ENCODE peak calls at places on chromosome 13, in nine cellular contexts. M is heart left ventricle; Z is AG04450; C is Caco-2; G is upper lobe of right lung; I is CD8-positive, alpha-beta T cell; B is SJSA1; W is stomach; Q is suprapubic skin. T is an unnamed sample. For H3K9me3, the result is how much of the 10 kb centered on the place peaks cover.

GRCh38 chr13:33052446-33052845 is 36.2 kb downstream of the KL start:
- DNase-seq in M (no peak), Z (peak), C (no peak), G (no peak), I (no peak), B (no peak), W (no peak), Q (no peak), T (no peak)

GRCh38 chr13:35953537-35954206 is 177.5 kb downstream of the DCLK1 start:
- DNase-seq in M (no peak), Z (peak), C (peak), G (peak), I (no peak), B (peak), W (peak), Q (peak), T (no peak)

GRCh38 chr13:52615817-52616216 is 26.4 kb upstream of the HNRNPA1L2 start:
- DNase-seq in M (no peak), Z (no peak), C (peak), G (no peak), I (no peak), B (no peak), W (no peak), Q (no peak), T (no peak)

GRCh38 chr13:69882451-69882850 is 225.2 kb upstream of the ATXN8OS start:
- DNase-seq in M (no peak), Z (no peak), C (no peak), G (no peak), I (no peak), B (no peak), W (no peak), Q (no peak), T (no peak)

GRCh38 chr13:55106509-55106908 is 2034.2 kb upstream of the PRR20A start:
- DNase-seq in M (no peak), Z (no peak), C (no peak), G (no peak), I (no peak), B (no peak), W (no peak), Q (no peak), T (no peak)

GRCh38 chr13:25971077-25971476 is 80.7 kb downstream of the SHISA2 start:
- DNase-seq in M (no peak), Z (no peak), C (no peak), G (no peak), I (no peak), B (no peak), W (no peak), Q (no peak), T (no peak)

GRCh38 chr13:91557328-91557727 is 158.9 kb downstream of the GPC5 start:
- DNase-seq in M (no peak), Z (no peak), C (no peak), G (no peak), I (no peak), B (no peak), W (no peak), Q (no peak), T (no peak)

GRCh38 chr13:110405597-110406450 is 98.7 kb downstream of the COL4A2 start:
- DNase-seq in M (no peak), Z (no peak), C (no peak), G (no peak), I (no peak), B (peak), W (no peak), Q (no peak), T (no peak)

GRCh38 chr13:29569253-29570057 is 26.0 kb downstream of the SLC7A1 start:
- DNase-seq in M (no peak), Z (no peak), C (no peak), G (no peak), I (no peak), B (no peak), W (peak), Q (no peak), T (no peak)

GRCh38 chr13:45865414-45865813 is 13.9 kb upstream of the SIAH3 start:
- DNase-seq in M (no peak), Z (no peak), C (no peak), G (no peak), I (no peak), B (no peak), W (no peak), Q (no peak), T (no peak)

GRCh38 chr13:22126433-22127021 is 455.7 kb downstream of the FGF9 start:
- DNase-seq in M (no peak), Z (no peak), C (no peak), G (no peak), I (no peak), B (no peak), W (no peak), Q (no peak), T (no peak)

GRCh38 chr13:75705395-75705794 is 69.3 kb downstream of the LMO7 start:
- DNase-seq in M (no peak), Z (no peak), C (no peak), G (no peak), I (no peak), B (no peak), W (no peak), Q (no peak), T (no peak)

GRCh38 chr13:49259586-49259985 is 11.9 kb downstream of the CDADC1 start:
- DNase-seq in M (no peak), Z (no peak), C (no peak), G (no peak), I (no peak), B (no peak), W (no peak), Q (no peak), T (no peak)

GRCh38 chr13:33015791-33016323 is 366 bp upstream of the KL start:
- DNase-seq in M (peak), Z (no peak), C (peak), G (peak), I (no peak), B (no peak), W (peak), Q (peak), T (no peak)

GRCh38 chr13:75554981-75555380 is 5.4 kb downstream of the UCHL3 start:
- DNase-seq in M (no peak), Z (no peak), C (no peak), G (no peak), I (no peak), B (no peak), W (no peak), Q (no peak), T (no peak)

GRCh38 chr13:51276684-51277083 is 54.5 kb downstream of the FAM124A start:
- DNase-seq in M (no peak), Z (no peak), C (no peak), G (no peak), I (no peak), B (no peak), W (no peak), Q (no peak), T (no peak)

GRCh38 chr13:50107205-50107604 is 92.0 kb downstream of the KCNRG start:
- DNase-seq in M (no peak), Z (no peak), C (no peak), G (no peak), I (no peak), B (no peak), W (no peak), Q (no peak), T (no peak)

GRCh38 chr13:74438911-74439310 is 304.7 kb upstream of the KLF12 start:
- DNase-seq in M (no peak), Z (no peak), C (no peak), G (no peak), I (no peak), B (no peak), W (no peak), Q (no peak), T (no peak)

GRCh38 chr13:52070929-52071523 is 46.5 kb downstream of the UTP14C start:
- DNase-seq in M (no peak), Z (no peak), C (peak), G (no peak), I (peak), B (no peak), W (no peak), Q (no peak), T (no peak)

GRCh38 chr13:33050161-33050560 is 33.9 kb downstream of the KL start:
- DNase-seq in M (no peak), Z (no peak), C (no peak), G (no peak), I (no peak), B (no peak), W (no peak), Q (no peak), T (no peak)

GRCh38 chr13:64274481-64275217 is 2859.0 kb upstream of the PCDH20 start:
- DNase-seq in M (no peak), Z (peak), C (peak), G (no peak), I (no peak), B (no peak), W (no peak), Q (no peak), T (no peak)

GRCh38 chr13:75452564-75452963 is 29.4 kb downstream of the TBC1D4 start:
- DNase-seq in M (no peak), Z (no peak), C (no peak), G (no peak), I (no peak), B (no peak), W (no peak), Q (no peak), T (no peak)

GRCh38 chr13:70795484-70795883 is 687.2 kb upstream of the KLHL1 start:
- DNase-seq in M (no peak), Z (no peak), C (no peak), G (no peak), I (no peak), B (no peak), W (no peak), Q (no peak), T (no peak)

GRCh38 chr13:77868717-77869116 is 49.9 kb downstream of the EDNRB start:
- DNase-seq in M (no peak), Z (no peak), C (no peak), G (no peak), I (no peak), B (no peak), W (no peak), Q (no peak), T (no peak)

GRCh38 chr13:73653688-73654087 is 480.5 kb downstream of the KLF12 start:
- DNase-seq in M (no peak), Z (no peak), C (no peak), G (no peak), I (no peak), B (no peak), W (no peak), Q (no peak), T (no peak)

GRCh38 chr13:30395192-30396158 is 26.8 kb upstream of the UBE2L5 start:
- DNase-seq in M (peak), Z (peak), C (peak), G (peak), I (peak), B (peak), W (peak), Q (peak), T (peak)

GRCh38 chr13:49421391-49421790 is 22.5 kb downstream of the CAB39L start:
- DNase-seq in M (no peak), Z (no peak), C (peak), G (no peak), I (peak), B (no peak), W (no peak), Q (no peak), T (no peak)

GRCh38 chr13:26051231-26052135 is at the start of gene SHISA2:
- DNase-seq in M (no peak), Z (no peak), C (no peak), G (peak), I (no peak), B (no peak), W (peak), Q (no peak), T (no peak)

GRCh38 chr13:48678316-48678715 is 24.6 kb downstream of the CYSLTR2 start:
- DNase-seq in M (no peak), Z (no peak), C (no peak), G (no peak), I (no peak), B (no peak), W (no peak), Q (no peak), T (no peak)

DNA sequence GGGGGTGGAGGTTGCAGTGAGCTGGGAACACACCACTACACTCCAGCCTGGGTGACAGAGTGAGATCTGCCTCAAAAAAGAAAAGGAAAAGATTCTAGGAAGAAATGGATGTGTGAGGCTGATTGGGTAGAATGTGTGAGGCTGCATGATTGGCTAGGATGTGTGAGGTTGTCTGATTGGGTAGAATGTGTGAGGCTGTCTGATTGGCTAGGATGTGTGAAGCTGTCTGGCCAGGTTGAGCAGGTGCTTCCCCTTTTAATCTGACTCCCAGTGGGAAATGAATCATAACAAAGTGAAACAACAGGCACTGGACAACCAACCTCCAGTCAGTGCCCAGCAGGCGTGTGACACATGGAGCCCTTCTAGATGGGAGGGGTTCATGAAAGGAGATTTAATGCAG is 14.7 kb downstream of the C13orf46 start:
- DNase-seq in M (no peak), Z (no peak), C (no peak), G (no peak), I (no peak), B (no peak), W (peak), Q (no peak), T (no peak)
- H3K9me3 ChIP-seq in M (under half), Z (half or more), C (under half), G (under half), I (under half), B (under half), W (under half), Q (under half), T (under half)

GRCh38 chr13:19150226-19150625 is 31.4 kb downstream of the TUBA3C start:
- DNase-seq in M (no peak), Z (no peak), C (no peak), G (no peak), I (no peak), B (no peak), W (no peak), Q (peak), T (no peak)
- H3K9me3 ChIP-seq in M (under half), Z (half or more), C (under half), G (under half), I (under half), B (under half), W (under half), Q (under half), T (under half)

GRCh38 chr13:19519049-19519448 is 42.3 kb downstream of the TPTE2 start:
- DNase-seq in M (no peak), Z (no peak), C (no peak), G (no peak), I (no peak), B (no peak), W (no peak), Q (no peak), T (no peak)
- H3K9me3 ChIP-seq in M (under half), Z (under half), C (under half), G (under half), I (under half), B (under half), W (under half), Q (under half), T (under half)

GRCh38 chr13:19266979-19267378 is 85.4 kb upstream of the TUBA3C start:
- DNase-seq in M (no peak), Z (no peak), C (no peak), G (no peak), I (no peak), B (no peak), W (no peak), Q (no peak), T (no peak)

GRCh38 chr13:19267746-19268145 is 86.1 kb upstream of the TUBA3C start:
- DNase-seq in M (no peak), Z (no peak), C (no peak), G (no peak), I (no peak), B (no peak), W (no peak), Q (no peak), T (no peak)

GRCh38 chr13:19264711-19265110 is 83.1 kb upstream of the TUBA3C start:
- DNase-seq in M (no peak), Z (no peak), C (no peak), G (no peak), I (no peak), B (no peak), W (no peak), Q (no peak), T (no peak)

DNA sequence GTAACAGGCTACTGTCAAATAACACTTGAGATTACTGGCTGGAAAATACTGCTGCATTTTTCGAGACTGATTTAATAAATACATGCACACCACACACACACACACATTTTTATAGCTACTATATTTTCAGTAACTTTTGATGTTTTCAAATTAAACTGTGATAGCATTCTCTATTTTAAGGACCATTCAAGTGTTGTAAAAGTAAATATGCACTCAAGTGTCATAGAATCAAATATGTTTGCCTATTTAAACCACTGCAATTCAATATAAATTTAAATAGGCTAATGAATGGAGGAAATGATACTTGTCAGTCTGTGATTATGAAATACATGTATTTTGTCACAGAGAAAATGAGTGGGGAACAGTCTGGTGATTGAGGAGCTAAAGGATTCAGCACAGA is 86.7 kb upstream of the TUBA3C start:
- DNase-seq in M (no peak), Z (no peak), C (no peak), G (no peak), I (no peak), B (no peak), W (no peak), Q (no peak), T (no peak)
- H3K9me3 ChIP-seq in M (under half), Z (under half), C (under half), G (under half), I (under half), B (under half), W (under half), Q (under half), T (under half)

GRCh38 chr13:59211636-59212035 is 952.1 kb downstream of the DIAPH3 start:
- DNase-seq in M (no peak), Z (no peak), C (peak), G (no peak), I (no peak), B (no peak), W (no peak), Q (no peak), T (no peak)
- H3K9me3 ChIP-seq in M (under half), Z (under half), C (under half), G (under half), I (under half), B (under half), W (under half), Q (under half), T (under half)

DNA sequence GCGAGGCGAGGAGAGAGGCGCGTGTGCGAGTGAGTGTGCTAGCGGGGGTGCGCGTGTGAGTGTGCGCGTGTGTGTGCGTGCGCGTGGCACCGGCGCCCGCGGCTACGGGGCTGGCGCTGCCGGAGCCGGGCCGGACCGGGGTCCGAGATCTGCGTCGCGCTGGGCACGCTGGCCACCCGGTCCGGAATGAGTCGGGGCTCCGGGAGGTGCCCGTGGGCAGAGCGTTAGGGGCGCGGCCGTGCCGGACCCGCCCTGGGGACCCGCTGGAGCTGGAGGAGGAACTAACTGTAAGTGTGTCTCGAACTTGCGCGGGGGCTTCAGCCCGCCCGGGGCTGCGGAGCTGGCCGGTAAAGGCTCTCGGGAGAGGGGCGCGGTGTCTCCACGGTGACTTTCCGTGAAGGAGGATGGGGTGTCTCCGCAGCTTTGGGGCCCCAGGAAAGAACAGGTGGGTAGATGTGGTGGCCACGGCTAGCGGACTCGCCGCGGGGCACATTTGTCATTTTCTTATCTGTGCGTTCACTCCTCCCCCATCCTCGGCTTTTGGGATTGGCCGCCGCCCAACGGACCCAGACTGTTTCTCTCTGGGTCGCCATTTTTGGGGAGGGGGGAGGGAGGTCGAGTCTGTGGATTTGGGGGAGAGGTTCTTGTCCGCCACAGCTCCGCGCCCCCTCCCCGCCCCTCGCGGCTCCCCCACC is 10.1 kb upstream of the SOX1 start:
- DNase-seq in M (no peak), Z (no peak), C (no peak), G (no peak), I (no peak), B (no peak), W (no peak), Q (no peak), T (no peak)
- H3K9me3 ChIP-seq in M (under half), Z (under half), C (under half), G (under half), I (under half), B (under half), W (under half), Q (under half), T (under half)

GRCh38 chr13:28248080-28248479 is 109.7 kb downstream of the PAN3 start:
- DNase-seq in M (no peak), Z (no peak), C (no peak), G (no peak), I (no peak), B (no peak), W (no peak), Q (no peak), T (no peak)
- H3K9me3 ChIP-seq in M (under half), Z (under half), C (under half), G (under half), I (under half), B (under half), W (under half), Q (under half), T (under half)

DNA sequence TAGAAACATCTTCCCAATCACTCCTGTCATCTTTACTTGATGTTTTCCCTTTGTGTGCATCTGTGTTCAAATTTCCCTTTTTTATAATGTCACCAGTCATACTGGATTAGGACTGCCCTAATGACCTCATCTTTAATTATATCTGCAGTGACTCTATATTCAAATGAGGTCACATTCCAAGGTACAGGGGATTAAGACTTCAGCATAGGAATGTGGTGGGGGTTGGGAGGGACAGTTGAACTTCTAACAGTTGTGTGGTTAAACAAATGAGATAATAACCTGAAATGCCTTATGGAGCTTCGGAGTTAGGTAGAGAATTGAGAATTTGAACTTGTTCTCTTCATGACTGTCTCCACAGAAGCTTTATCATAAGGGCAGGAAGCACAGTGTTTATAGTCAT is 23.0 kb downstream of the PAN3 start:
- DNase-seq in M (no peak), Z (no peak), C (peak), G (no peak), I (no peak), B (peak), W (no peak), Q (no peak), T (no peak)
- H3K9me3 ChIP-seq in M (under half), Z (under half), C (under half), G (under half), I (under half), B (under half), W (under half), Q (under half), T (under half)

GRCh38 chr13:44543424-44543823 is 32.7 kb downstream of the TSC22D1 start:
- DNase-seq in M (no peak), Z (no peak), C (no peak), G (no peak), I (no peak), B (no peak), W (no peak), Q (no peak), T (no peak)
- H3K9me3 ChIP-seq in M (under half), Z (under half), C (under half), G (under half), I (under half), B (under half), W (under half), Q (under half), T (under half)